ENCODE peak calls at places on chromosome 19, in four cellular contexts. F is uterus, V is neuronal stem cell, S is GM23338. Q is an unnamed sample.

GRCh38 chr19:5036733-5037681 is 68.1 kb downstream of the KDM4B start:
- DNase-seq in F (no peak), V (no peak), S (no peak), Q (no peak)

GRCh38 chr19:40228371-40228770 is 1.9 kb upstream of the CCNP start:
- DNase-seq in F (no peak), V (no peak), S (no peak), Q (no peak)

GRCh38 chr19:10617409-10618121 is 7.8 kb upstream of the SLC44A2 start:
- DNase-seq in F (no peak), V (no peak), S (no peak), Q (peak; percentile 64)

GRCh38 chr19:19937403-19937802 is 36.7 kb downstream of the ZNF93 start:
- DNase-seq in F (no peak), V (no peak), S (no peak), Q (no peak)

GRCh38 chr19:14361824-14362223 is 19.4 kb upstream of the ADGRE5 start:
- DNase-seq in F (peak; percentile 62), V (no peak), S (peak; percentile 76), Q (no peak)

GRCh38 chr19:53041366-53041765 is 3.2 kb upstream of the ERVV-2 start:
- DNase-seq in F (no peak), V (no peak), S (no peak), Q (peak; percentile 27)

GRCh38 chr19:38263696-38264485 is 482 bp upstream of the SPINT2 start:
- DNase-seq in F (no peak), V (no peak), S (peak; percentile 93), Q (peak; percentile 67)

GRCh38 chr19:54248016-54248601 is 5.5 kb upstream of the LILRA6 start:
- DNase-seq in F (no peak), V (no peak), S (no peak), Q (no peak)

GRCh38 chr19:22602631-22603272 is 31.4 kb upstream of the ZNF492 start:
- DNase-seq in F (no peak), V (no peak), S (no peak), Q (no peak)

GRCh38 chr19:45985321-45985720 is 9.9 kb upstream of the CCDC61 start:
- DNase-seq in F (no peak), V (no peak), S (no peak), Q (no peak)

GRCh38 chr19:14385492-14385891 is 4.2 kb downstream of the ADGRE5 start:
- DNase-seq in F (no peak), V (no peak), S (no peak), Q (no peak)

GRCh38 chr19:14496849-14497346 is 971 bp upstream of the GIPC1 start:
- DNase-seq in F (no peak), V (no peak), S (no peak), Q (no peak)

GRCh38 chr19:11420429-11420893 is 1.3 kb upstream of the RGL3 start:
- DNase-seq in F (peak; percentile 68), V (no peak), S (peak; percentile 44), Q (no peak)

GRCh38 chr19:6359942-6360341 is 1.4 kb upstream of the CLPP start:
- DNase-seq in F (no peak), V (no peak), S (no peak), Q (no peak)

GRCh38 chr19:45581576-45581975 is 3.0 kb downstream of the OPA3 start:
- DNase-seq in F (no peak), V (no peak), S (no peak), Q (peak; percentile 27)

GRCh38 chr19:17332677-17333581 is 1.7 kb downstream of the ANO8 start:
- DNase-seq in F (no peak), V (no peak), S (peak; percentile 94), Q (no peak)

GRCh38 chr19:43618921-43619261 is 538 bp downstream of the ZNF428 start:
- DNase-seq in F (no peak), V (no peak), S (no peak), Q (no peak)

GRCh38 chr19:44587863-44588752 is 25.3 kb upstream of the IGSF23 start:
- DNase-seq in F (no peak), V (no peak), S (no peak), Q (peak; percentile 54)

GRCh38 chr19:38539751-38540150 is 78.0 kb downstream of the MAP4K1 start:
- DNase-seq in F (no peak), V (no peak), S (no peak), Q (no peak)

GRCh38 chr19:54373781-54374266 is 9.1 kb upstream of the LAIR1 start:
- DNase-seq in F (no peak), V (no peak), S (no peak), Q (no peak)

GRCh38 chr19:10523135-10523636 is 5.9 kb upstream of the S1PR5 start:
- DNase-seq in F (no peak), V (no peak), S (no peak), Q (no peak)

GRCh38 chr19:4233282-4233853 is 4.0 kb downstream of the EBI3 start:
- DNase-seq in F (no peak), V (no peak), S (peak; percentile 84), Q (no peak)

GRCh38 chr19:4749870-4750269 is 26.2 kb upstream of the DPP9 start:
- DNase-seq in F (no peak), V (no peak), S (no peak), Q (no peak)

GRCh38 chr19:16025108-16026101 is 50.9 kb upstream of the TPM4 start:
- DNase-seq in F (no peak), V (no peak), S (peak; percentile 52), Q (no peak)

GRCh38 chr19:35063940-35064818 is 22.7 kb downstream of the HPN start:
- DNase-seq in F (no peak), V (no peak), S (no peak), Q (peak; percentile 58)

GRCh38 chr19:50333235-50333736 is 4.1 kb upstream of the KCNC3 start:
- DNase-seq in F (peak; percentile 55), V (peak; percentile 94), S (peak; percentile 96), Q (peak; percentile 64)

GRCh38 chr19:40799558-40800338 is 757 bp downstream of the EGLN2 start:
- DNase-seq in F (peak; percentile 64), V (no peak), S (peak; percentile 69), Q (no peak)

GRCh38 chr19:12623361-12624031 is 12.8 kb downstream of the ZNF791 start:
- DNase-seq in F (no peak), V (no peak), S (no peak), Q (no peak)

GRCh38 chr19:45066921-45067661 is 9.2 kb downstream of the ZNF296 start:
- DNase-seq in F (no peak), V (no peak), S (no peak), Q (no peak)

GRCh38 chr19:53847555-53847954 is 20.1 kb upstream of the MYADM start:
- DNase-seq in F (no peak), V (no peak), S (no peak), Q (no peak)

GRCh38 chr19:46979103-46979769 is 40.4 kb upstream of the NPAS1 start:
- DNase-seq in F (no peak), V (no peak), S (no peak), Q (no peak)

GRCh38 chr19:10439588-10439987 is 19.2 kb downstream of the PDE4A start:
- DNase-seq in F (no peak), V (no peak), S (no peak), Q (no peak)

GRCh38 chr19:46586294-46586693 is 14.8 kb upstream of the CALM3 start:
- DNase-seq in F (no peak), V (no peak), S (no peak), Q (no peak)

GRCh38 chr19:47111081-47111589 is 2.4 kb downstream of the ZC3H4 start:
- DNase-seq in F (peak; percentile 30), V (no peak), S (no peak), Q (no peak)

GRCh38 chr19:10418281-10419199 is 1.8 kb upstream of the PDE4A start:
- DNase-seq in F (no peak), V (peak; percentile 62), S (peak; percentile 57), Q (no peak)

GRCh38 chr19:7831452-7831851 is 1.4 kb downstream of the EVI5L start:
- DNase-seq in F (no peak), V (peak; percentile 38), S (peak; percentile 84), Q (no peak)

GRCh38 chr19:40424637-40425449 is 949 bp downstream of the SERTAD1 start:
- DNase-seq in F (no peak), V (no peak), S (peak; percentile 63), Q (no peak)

GRCh38 chr19:43229315-43229714 is 23.9 kb upstream of the PSG4 start:
- DNase-seq in F (no peak), V (no peak), S (peak; percentile 52), Q (no peak)

GRCh38 chr19:41403181-41403970 is 5.8 kb downstream of the BCKDHA start:
- DNase-seq in F (no peak), V (no peak), S (no peak), Q (no peak)

GRCh38 chr19:48513289-48514122 is 1.9 kb upstream of the LMTK3 start:
- DNase-seq in F (no peak), V (no peak), S (peak; percentile 98), Q (no peak)
- H3K27ac ChIP-seq in F (no peak overlapping the region), V (no peak overlapping the region), S (no peak overlapping the region), Q (no peak overlapping the region)

GRCh38 chr19:815079-815774 is 6.5 kb downstream of the PLPPR3 start:
- DNase-seq in F (no peak), V (no peak), S (peak; percentile 29), Q (no peak)
- H3K27ac ChIP-seq in F (no peak overlapping the region), V (no peak overlapping the region), S (no peak overlapping the region), Q (no peak overlapping the region)

GRCh38 chr19:32404213-32404938 is 1.2 kb upstream of the DPY19L3 start:
- DNase-seq in F (no peak), V (peak; percentile 26), S (peak; percentile 57), Q (no peak)
- H3K27ac ChIP-seq in F (peak overlapping the region; percentile 99), V (peak overlapping the region; percentile 92), S (peak overlapping the region; percentile 98), Q (peak overlapping the region; percentile 87)

DNA sequence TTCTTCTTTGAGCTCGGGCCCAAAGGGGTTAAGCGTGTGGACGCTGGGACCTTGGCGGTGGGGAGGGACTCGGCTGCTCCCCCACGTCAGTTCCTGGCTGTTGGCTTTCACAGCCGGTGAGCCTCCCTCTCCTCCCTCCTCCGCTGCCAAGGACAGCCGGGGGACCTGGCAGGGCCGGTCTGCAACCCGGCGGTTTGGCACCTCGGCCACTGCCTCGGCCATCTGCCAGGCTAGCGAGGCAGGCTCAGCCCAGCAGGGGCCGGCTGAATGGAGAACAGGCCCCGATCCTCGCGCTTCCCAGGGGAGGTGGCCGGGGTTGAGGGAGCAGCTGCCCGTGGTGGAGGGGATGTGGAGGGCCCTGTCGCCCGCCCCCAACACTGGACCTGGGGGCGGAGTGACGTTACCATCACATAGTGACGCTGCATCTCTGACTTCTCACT is 5.0 kb downstream of the TLE5 start:
- DNase-seq in F (peak; percentile 87), V (no peak), S (no peak), Q (no peak)
- H3K27ac ChIP-seq in F (peak overlapping the region; percentile 82), V (no peak overlapping the region), S (no peak overlapping the region), Q (peak overlapping the region; percentile 98)

DNA sequence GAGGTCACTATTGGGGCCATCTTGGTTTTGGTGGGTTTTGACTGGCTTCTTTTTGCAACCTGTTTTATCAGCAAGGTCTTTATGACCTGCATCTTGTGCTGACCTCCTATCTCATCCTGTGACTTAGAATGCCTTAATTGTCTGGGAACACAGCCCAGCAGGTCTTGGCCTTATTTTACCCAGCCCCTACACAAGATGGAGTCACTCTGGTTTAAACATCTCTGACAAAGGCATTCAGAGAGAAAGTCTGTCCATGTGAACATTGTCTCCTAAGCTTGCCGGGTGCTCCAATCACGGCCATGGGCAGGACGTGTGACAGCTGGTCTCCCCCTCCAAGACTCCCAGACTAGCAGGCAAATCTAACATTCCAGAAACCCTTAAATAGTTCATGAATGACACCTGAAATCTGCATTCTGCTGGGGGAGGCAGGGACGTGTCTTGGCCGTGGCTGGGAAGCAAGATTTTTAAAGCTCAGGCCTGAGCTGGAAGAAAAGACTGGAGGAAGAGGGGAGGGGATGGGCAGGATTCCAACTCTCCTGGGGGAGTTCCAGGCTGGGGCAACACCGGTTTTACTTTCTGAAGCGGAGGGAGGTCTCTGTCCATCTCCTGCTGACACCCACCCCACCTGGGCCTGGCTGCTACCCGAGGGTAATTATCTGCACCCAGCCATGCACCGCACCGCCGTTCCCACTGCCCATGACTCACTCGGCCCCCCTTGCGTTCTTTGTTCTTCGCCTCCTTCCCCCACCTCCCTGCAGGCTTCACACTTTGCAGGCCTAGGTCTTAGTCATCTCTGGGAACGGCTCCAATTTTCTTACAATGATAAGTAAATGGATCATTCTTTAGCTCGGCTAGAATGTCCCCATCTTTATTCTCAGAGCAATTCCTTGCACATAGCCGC is 11.5 kb upstream of the OR1M1 start:
- DNase-seq in F (peak; percentile 96), V (peak; percentile 40), S (peak; percentile 67), Q (peak; percentile 91)
- H3K27ac ChIP-seq in F (peak overlapping the region; percentile 81), V (peak overlapping the region; percentile 3), S (peak overlapping the region; percentile 55), Q (peak overlapping the region; percentile 35)

Q was measured in epithelial cell of prostate.